ENCODE peak calls at places on chromosome 22, in six cellular contexts. G is COR-L47, E is naive B cell, R is GDM1, Q is activated T-cell treated with anti-CD3 and anti-CD28 coated beads for 1 hour, Y is AG09309. S is an unnamed sample.

GRCh38 chr22:22884010-22884887 is 3.4 kb upstream of the IGLL5 start:
- DNase-seq in G (peak; percentile 31), E (peak; percentile 79), R (peak; percentile 70), Q (peak; percentile 47), Y (no peak), S (no peak)

GRCh38 chr22:40176921-40177737 is 596 bp upstream of the TNRC6B start:
- DNase-seq in G (no peak), E (peak; percentile 0), R (peak; percentile 22), Q (peak; percentile 47), Y (no peak), S (peak; percentile 39)

GRCh38 chr22:44702479-44703219 is 645 bp downstream of the PRR5 start:
- DNase-seq in G (peak; percentile 41), E (no peak), R (no peak), Q (no peak), Y (no peak), S (no peak)

GRCh38 chr22:36727110-36727509 is 23.6 kb upstream of the CACNG2 start:
- DNase-seq in G (no peak), E (no peak), R (no peak), Q (no peak), Y (no peak), S (no peak)

GRCh38 chr22:27992294-27993165 is 73.5 kb upstream of the PITPNB start:
- DNase-seq in G (no peak), E (no peak), R (no peak), Q (no peak), Y (no peak), S (no peak)

GRCh38 chr22:20940178-20940790 is 23.1 kb downstream of the CRKL start:
- DNase-seq in G (no peak), E (no peak), R (no peak), Q (no peak), Y (peak; percentile 39), S (no peak)

GRCh38 chr22:30038219-30038618 is 42.0 kb upstream of the HORMAD2 start:
- DNase-seq in G (no peak), E (no peak), R (no peak), Q (no peak), Y (no peak), S (no peak)

GRCh38 chr22:45154383-45154782 is 9.3 kb upstream of the NUP50 start:
- DNase-seq in G (no peak), E (no peak), R (no peak), Q (no peak), Y (peak; percentile 50), S (no peak)

GRCh38 chr22:28442264-28442950 is 237.2 kb downstream of the TTC28 start:
- DNase-seq in G (no peak), E (peak; percentile 48), R (peak; percentile 67), Q (peak; percentile 49), Y (no peak), S (no peak)

GRCh38 chr22:32204856-32205722 is at the start of gene RFPL2:
- DNase-seq in G (peak; percentile 64), E (no peak), R (no peak), Q (no peak), Y (no peak), S (no peak)

GRCh38 chr22:42915980-42916765 is 59.1 kb upstream of the ARFGAP3 start:
- DNase-seq in G (no peak), E (no peak), R (no peak), Q (no peak), Y (no peak), S (no peak)

GRCh38 chr22:50674606-50675552 is 2.3 kb downstream of the SHANK3 start:
- DNase-seq in G (peak; percentile 58), E (no peak), R (no peak), Q (no peak), Y (no peak), S (no peak)

S was measured in amniotic stem cell.